ENCODE peak calls at places on chromosomes 11 and 22, in four cellular contexts. R is spleen, Q is NCI-H1092 treated with DMSO at 0.1 percent for 48 hours, L is A549. T is an unnamed sample.

GRCh38 chr11:18757742-18758294 is 31.8 kb upstream of the IGSF22 start:
- DNase-seq in R (no peak), Q (no peak), L (no peak), T (no peak)

GRCh38 chr11:47366020-47366490 is 12.3 kb downstream of the SPI1 start:
- DNase-seq in R (no peak), Q (no peak), L (no peak), T (no peak)

GRCh38 chr11:113477321-113477720 is 2.1 kb upstream of the DRD2 start:
- DNase-seq in R (no peak), Q (peak; percentile 56), L (no peak), T (no peak)

GRCh38 chr11:3669128-3669527 is 2.1 kb downstream of the CHRNA10 start:
- DNase-seq in R (no peak), Q (no peak), L (no peak), T (no peak)

GRCh38 chr11:100635194-100635593 is 51.9 kb upstream of the ARHGAP42 start:
- DNase-seq in R (no peak), Q (no peak), L (no peak), T (no peak)

GRCh38 chr22:35352214-35353111 is 28.4 kb upstream of the HMOX1 start:
- DNase-seq in R (peak; percentile 94), Q (no peak), L (peak; percentile 50), T (no peak)

GRCh38 chr11:36373040-36374010 is 77.2 kb downstream of the PRR5L start:
- DNase-seq in R (no peak), Q (no peak), L (peak; percentile 24), T (no peak)

GRCh38 chr22:29071261-29072045 is 1.4 kb upstream of the KREMEN1 start:
- DNase-seq in R (peak; percentile 84), Q (no peak), L (peak; percentile 31), T (no peak)

GRCh38 chr22:31241200-31241599 is 29.1 kb downstream of the LIMK2 start:
- DNase-seq in R (no peak), Q (no peak), L (no peak), T (no peak)

GRCh38 chr11:44301856-44302231 is 8.1 kb downstream of the ALX4 start:
- DNase-seq in R (no peak), Q (no peak), L (peak; percentile 74), T (no peak)

GRCh38 chr11:111510311-111510710 is 1.9 kb downstream of the BTG4 start:
- DNase-seq in R (no peak), Q (no peak), L (no peak), T (no peak)

GRCh38 chr11:113001709-113002108 is 40.5 kb downstream of the NCAM1 start:
- DNase-seq in R (no peak), Q (peak; percentile 97), L (no peak), T (no peak)

GRCh38 chr22:27139935-27140493 is 482.6 kb downstream of the MIAT start:
- DNase-seq in R (no peak), Q (peak; percentile 28), L (peak; percentile 68), T (peak; percentile 79)

GRCh38 chr22:42052765-42053164 is 17.8 kb downstream of the NAGA start:
- DNase-seq in R (no peak), Q (no peak), L (no peak), T (no peak)

GRCh38 chr11:93827347-93827746 is 23.1 kb downstream of the VSTM5 start:
- DNase-seq in R (no peak), Q (no peak), L (no peak), T (no peak)

GRCh38 chr11:44631831-44632230 is 66.4 kb downstream of the CD82 start:
- DNase-seq in R (peak; percentile 37), Q (no peak), L (no peak), T (no peak)

GRCh38 chr11:123076484-123076883 is 14.5 kb upstream of the HSPA8 start:
- DNase-seq in R (no peak), Q (no peak), L (no peak), T (no peak)

GRCh38 chr11:130489716-130490115 is 41.3 kb downstream of the ADAMTS15 start:
- DNase-seq in R (no peak), Q (no peak), L (no peak), T (no peak)

GRCh38 chr11:76284161-76284560 is 77.9 kb upstream of the WNT11 start:
- DNase-seq in R (no peak), Q (no peak), L (no peak), T (no peak)

GRCh38 chr22:32701021-32701420 is 100.5 kb upstream of the TIMP3 start:
- DNase-seq in R (no peak), Q (no peak), L (no peak), T (no peak)

GRCh38 chr11:9573775-9574555 is 495 bp downstream of the WEE1 start:
- DNase-seq in R (peak; percentile 89), Q (peak; percentile 63), L (no peak), T (no peak)

GRCh38 chr11:125494987-125495725 is 909 bp downstream of the FEZ1 start:
- DNase-seq in R (peak; percentile 79), Q (no peak), L (no peak), T (no peak)

GRCh38 chr22:42180349-42180842 is 49.8 kb upstream of the CYP2D6 start:
- DNase-seq in R (no peak), Q (no peak), L (no peak), T (no peak)

GRCh38 chr22:24805790-24806662 is at the start of gene SGSM1:
- DNase-seq in R (peak; percentile 92), Q (peak; percentile 70), L (peak; percentile 73), T (peak; percentile 9)

GRCh38 chr11:31295308-31295707 is 74.2 kb downstream of the DCDC1 start:
- DNase-seq in R (no peak), Q (no peak), L (no peak), T (no peak)

GRCh38 chr22:32720924-32721323 is 80.6 kb upstream of the TIMP3 start:
- DNase-seq in R (no peak), Q (no peak), L (no peak), T (no peak)

GRCh38 chr11:9180784-9181183 is 84.4 kb downstream of the DENND5A start:
- DNase-seq in R (no peak), Q (no peak), L (peak; percentile 16), T (no peak)

GRCh38 chr22:48884292-48884691 is 943.4 kb downstream of the BRD1 start:
- DNase-seq in R (peak; percentile 39), Q (no peak), L (no peak), T (no peak)

T was measured in stromal cell of bone marrow.